ENCODE peak calls at places on chromosomes 7 and 10, in four cellular contexts. H is CD8-positive, alpha-beta T cell; Y is neural progenitor cell; B is GM23338. I is an unnamed sample.

GRCh38 chr7:70417061-70417655 is 714.8 kb upstream of the GALNT17 start:
- DNase-seq in H (no peak), Y (peak; percentile 24), B (peak; percentile 64), I (no peak)

GRCh38 chr10:95428702-95429101 is 132.5 kb downstream of the SORBS1 start:
- DNase-seq in H (no peak), Y (no peak), B (no peak), I (no peak)

GRCh38 chr7:99188221-99188620 is 19.7 kb downstream of the KPNA7 start:
- DNase-seq in H (no peak), Y (no peak), B (no peak), I (no peak)

GRCh38 chr7:149202831-149203231 is 7.5 kb downstream of the ZNF282 start:
- DNase-seq in H (no peak), Y (no peak), B (no peak), I (no peak)

GRCh38 chr7:19899517-19899916 is 126.1 kb upstream of the TMEM196 start:
- DNase-seq in H (no peak), Y (no peak), B (no peak), I (no peak)

GRCh38 chr7:127632276-127632910 is 14.5 kb upstream of the PAX4 start:
- DNase-seq in H (no peak), Y (no peak), B (no peak), I (no peak)

GRCh38 chr10:32983333-32983909 is 25.4 kb upstream of the ITGB1 start:
- DNase-seq in H (peak; percentile 42), Y (no peak), B (no peak), I (no peak)

GRCh38 chr10:35533565-35533964 is 71.6 kb upstream of the GJD4 start:
- DNase-seq in H (no peak), Y (no peak), B (no peak), I (peak; percentile 13)

GRCh38 chr7:25624001-25624400 is 395.7 kb upstream of the NPVF start:
- DNase-seq in H (no peak), Y (no peak), B (no peak), I (no peak)

GRCh38 chr7:143375298-143376034 is 5.7 kb upstream of the ZYX start:
- DNase-seq in H (peak; percentile 78), Y (no peak), B (no peak), I (no peak)

GRCh38 chr10:69872326-69872725 is 70.6 kb downstream of the COL13A1 start:
- DNase-seq in H (no peak), Y (no peak), B (no peak), I (no peak)

GRCh38 chr7:140674899-140675701 is 2.4 kb downstream of the ADCK2 start:
- DNase-seq in H (no peak), Y (peak; percentile 66), B (peak; percentile 75), I (no peak)

GRCh38 chr7:9889557-9889956 is 1084.1 kb upstream of the PHF14 start:
- DNase-seq in H (no peak), Y (no peak), B (no peak), I (no peak)

GRCh38 chr7:11642841-11643240 is 189.2 kb downstream of the THSD7A start:
- DNase-seq in H (no peak), Y (no peak), B (no peak), I (peak; percentile 14)

GRCh38 chr10:74977913-74978847 is 133.3 kb upstream of the SAMD8 start:
- DNase-seq in H (peak; percentile 49), Y (no peak), B (no peak), I (no peak)

GRCh38 chr7:32131091-32131490 is 60.9 kb upstream of the PDE1C start:
- DNase-seq in H (no peak), Y (no peak), B (no peak), I (no peak)

GRCh38 chr10:43340619-43341018 is 30.8 kb upstream of the FXYD4 start:
- DNase-seq in H (no peak), Y (no peak), B (no peak), I (peak; percentile 56)

GRCh38 chr10:60964257-60965235 is 20.6 kb upstream of the RHOBTB1 start:
- DNase-seq in H (peak; percentile 22), Y (peak; percentile 72), B (peak; percentile 83), I (peak; percentile 61)

GRCh38 chr7:132355048-132355447 is 221.2 kb downstream of the PLXNA4 start:
- DNase-seq in H (no peak), Y (no peak), B (no peak), I (no peak)

GRCh38 chr10:35872666-35873065 is 230.6 kb upstream of the FZD8 start:
- DNase-seq in H (no peak), Y (no peak), B (no peak), I (no peak)

GRCh38 chr10:126013489-126014281 is 117.3 kb downstream of the FANK1 start:
- DNase-seq in H (no peak), Y (peak; percentile 39), B (peak; percentile 58), I (no peak)

GRCh38 chr10:128062331-128062730 is 63.9 kb downstream of the MKI67 start:
- DNase-seq in H (no peak), Y (peak; percentile 41), B (peak; percentile 58), I (no peak)

GRCh38 chr10:104819731-104820130 is 178.6 kb downstream of the SORCS3 start:
- DNase-seq in H (no peak), Y (no peak), B (no peak), I (peak; percentile 24)

GRCh38 chr7:150938566-150938965 is 39.6 kb downstream of the KCNH2 start:
- DNase-seq in H (no peak), Y (no peak), B (no peak), I (no peak)

GRCh38 chr7:116499168-116500070 is at the start of gene CAV2:
- DNase-seq in H (no peak), Y (peak; percentile 75), B (peak; percentile 69), I (peak; percentile 65)

GRCh38 chr10:97180986-97181385 is 4.8 kb downstream of the SLIT1 start:
- DNase-seq in H (no peak), Y (no peak), B (no peak), I (no peak)

GRCh38 chr10:17029581-17030271 is 99.9 kb downstream of the CUBN start:
- DNase-seq in H (peak; percentile 77), Y (peak; percentile 59), B (no peak), I (no peak)
- H3K4me3 ChIP-seq in H (peak overlapping the region; percentile 58), Y (no peak overlapping the region), B (no peak overlapping the region), I (no peak overlapping the region)

DNA sequence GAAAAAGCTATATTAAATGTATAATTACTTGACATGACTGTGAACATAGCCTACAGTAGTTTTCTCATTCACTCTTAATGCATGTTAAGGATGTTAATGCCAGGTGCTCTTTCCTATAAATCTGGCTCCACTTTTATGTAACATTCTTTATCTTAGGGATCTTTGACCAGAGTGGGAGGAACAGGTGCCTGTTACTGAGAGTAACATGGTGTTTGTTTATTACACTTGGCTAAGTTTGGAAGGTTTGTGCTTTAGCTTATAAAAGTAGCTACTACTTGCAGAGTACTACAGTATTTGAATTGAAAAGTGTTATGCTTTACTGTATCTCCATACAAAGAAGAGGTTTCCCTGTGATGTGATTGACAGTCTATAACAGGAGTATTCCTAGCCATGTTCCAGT is 183.4 kb downstream of the DYNC1I1 start:
- DNase-seq in H (no peak), Y (no peak), B (no peak), I (no peak)
- H3K4me1 ChIP-seq in H (no peaks in the 10 kb centered on the region), Y (no peaks in the 10 kb centered on the region), B (no peaks in the 10 kb centered on the region), I (no peaks in the 10 kb centered on the region)

GRCh38 chr7:29145553-29146081 is 720 bp downstream of the CPVL start:
- DNase-seq in H (no peak), Y (peak; percentile 36), B (peak; percentile 32), I (no peak)
- H3K4me3 ChIP-seq in H (no peak overlapping the region), Y (peak overlapping the region; percentile 72), B (peak overlapping the region; percentile 88), I (peak overlapping the region; percentile 26)

GRCh38 chr10:4064489-4064888 is 279.5 kb upstream of the KLF6 start:
- DNase-seq in H (no peak), Y (no peak), B (no peak), I (no peak)

GRCh38 chr10:4061441-4061951 is 276.5 kb upstream of the KLF6 start:
- DNase-seq in H (no peak), Y (no peak), B (no peak), I (peak; percentile 97)

GRCh38 chr10:4062072-4062471 is 277.1 kb upstream of the KLF6 start:
- DNase-seq in H (no peak), Y (no peak), B (no peak), I (no peak)

GRCh38 chr10:4059471-4060138 is 274.6 kb upstream of the KLF6 start:
- DNase-seq in H (peak; percentile 30), Y (no peak), B (no peak), I (no peak)

GRCh38 chr10:4062751-4063150 is 277.7 kb upstream of the KLF6 start:
- DNase-seq in H (no peak), Y (no peak), B (no peak), I (no peak)
- H3K4me1 ChIP-seq in H (peaks cover 11% of the 10 kb centered on the region), Y (no peaks in the 10 kb centered on the region), B (no peaks in the 10 kb centered on the region), I (peaks cover 3% of the 10 kb centered on the region)

DNA sequence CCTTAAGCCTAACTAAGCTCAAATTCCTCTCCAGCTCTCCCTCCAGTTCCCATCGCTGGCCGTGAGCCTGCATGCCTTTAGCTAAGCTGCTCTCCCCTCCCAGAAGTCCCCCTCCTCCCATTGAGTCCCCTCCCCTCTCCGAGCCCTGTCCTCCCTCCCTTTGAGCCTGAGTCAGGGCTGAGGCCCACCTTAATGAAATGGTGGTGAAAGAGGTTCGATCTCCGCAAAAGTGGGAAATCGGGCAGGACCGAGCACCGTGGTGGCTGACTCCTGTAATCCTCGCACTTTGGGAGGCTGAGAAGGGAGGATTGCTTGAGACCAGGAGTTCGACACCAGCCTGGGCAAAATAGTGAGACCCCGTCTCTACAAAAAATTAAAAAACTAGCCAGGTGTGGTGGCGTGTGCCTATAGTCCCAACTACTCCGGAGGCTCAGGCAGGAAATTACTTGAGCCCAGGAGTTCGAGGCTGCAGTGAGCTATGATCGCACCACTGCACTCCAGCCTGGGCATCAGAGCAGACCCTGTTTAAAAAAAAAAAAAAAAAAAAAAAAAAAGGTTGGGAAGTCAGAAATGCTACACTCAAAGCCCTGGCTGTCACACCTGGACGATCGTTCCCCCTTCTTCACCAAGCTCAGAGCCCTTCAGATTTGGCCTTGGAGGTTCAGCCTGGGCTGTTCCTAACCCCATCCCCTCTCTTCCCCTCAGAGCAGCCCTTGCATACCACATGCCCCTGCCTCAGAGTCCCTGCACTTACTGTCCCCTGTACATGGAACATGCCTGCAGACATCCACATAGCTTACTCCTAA is 993 bp upstream of the CLDN3 start:
- DNase-seq in H (no peak), Y (no peak), B (no peak), I (no peak)
- H3K4me3 ChIP-seq in H (no peak overlapping the region), Y (peak overlapping the region; percentile 65), B (peak overlapping the region; percentile 80), I (peak overlapping the region; percentile 42)

GRCh38 chr10:6101181-6101580 is 12.3 kb downstream of the RBM17 start:
- DNase-seq in H (no peak), Y (no peak), B (peak; percentile 58), I (no peak)

GRCh38 chr10:6098156-6098555 is 9.3 kb downstream of the RBM17 start:
- DNase-seq in H (no peak), Y (no peak), B (no peak), I (no peak)

GRCh38 chr10:6100370-6100769 is 11.5 kb downstream of the RBM17 start:
- DNase-seq in H (no peak), Y (no peak), B (no peak), I (no peak)

GRCh38 chr10:6103591-6103990 is 14.8 kb downstream of the RBM17 start:
- DNase-seq in H (no peak), Y (no peak), B (no peak), I (no peak)

DNA sequence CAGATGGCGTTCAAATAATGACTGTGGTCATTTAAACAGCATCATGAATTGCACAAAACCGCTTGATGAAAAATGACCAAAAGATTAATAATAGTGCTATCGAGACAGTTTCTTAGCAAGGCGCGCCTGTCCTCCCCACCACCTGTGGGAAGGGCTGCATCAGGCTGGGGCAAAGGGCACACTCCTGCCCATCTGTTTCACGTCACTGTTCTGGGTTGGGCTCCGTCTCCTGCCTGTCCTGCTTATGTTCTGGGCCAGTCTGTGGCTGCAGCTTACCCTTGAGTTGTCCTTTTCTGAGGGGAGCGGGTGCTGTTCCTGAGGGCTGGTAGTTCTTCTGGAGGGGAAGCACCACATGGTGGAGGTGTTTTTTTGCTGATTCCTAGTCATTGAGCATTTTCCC is 13.3 kb downstream of the RBM17 start:
- DNase-seq in H (no peak), Y (no peak), B (no peak), I (no peak)
- H3K4me1 ChIP-seq in H (no peaks in the 10 kb centered on the region), Y (peaks cover 15% of the 10 kb centered on the region), B (peaks cover 70% of the 10 kb centered on the region), I (no peaks in the 10 kb centered on the region)